ENCODE peak calls at places on chromosome 4, in nine cellular contexts. W, D, S, J, E, G, A, T and R are unnamed samples.

GRCh38 chr4:20255823-20256222 is 4.1 kb downstream of the SLIT2 start:
- DNase-seq in E (no peak), J (no peak), S (peak; percentile 26), T (no peak), A (no peak), W (no peak), G (no peak), D (no peak), R (no peak)

GRCh38 chr4:161428180-161428965 is 735.4 kb downstream of the FSTL5 start:
- DNase-seq in J (no peak), S (no peak), G (no peak), W (no peak), A (no peak), T (no peak), E (no peak), D (no peak), R (no peak)

GRCh38 chr4:146776691-146777090 is 138.0 kb downstream of the POU4F2 start:
- DNase-seq in S (no peak), W (no peak), D (no peak), J (no peak), A (no peak), G (peak; percentile 80), E (no peak), T (no peak), R (no peak)

GRCh38 chr4:128776794-128777216 is 32.7 kb upstream of the JADE1 start:
- DNase-seq in D (peak; percentile 35), A (peak; percentile 85), S (peak; percentile 93), J (peak; percentile 50), W (no peak), E (no peak), T (no peak), G (no peak), R (peak; percentile 95)

GRCh38 chr4:53015681-53016080 is 153.6 kb downstream of the RASL11B start:
- DNase-seq in W (no peak), A (peak; percentile 33), T (no peak), E (peak; percentile 26), S (peak; percentile 90), J (peak; percentile 24), G (no peak), D (no peak), R (peak; percentile 46)

GRCh38 chr4:82017680-82018079 is 356.1 kb downstream of the HNRNPD start:
- DNase-seq in T (no peak), A (peak; percentile 29), S (peak; percentile 19), W (peak; percentile 71), E (no peak), G (no peak), J (no peak), D (peak; percentile 1), R (peak; percentile 7)

GRCh38 chr4:87051121-87051713 is 116.4 kb downstream of the AFF1 start:
- DNase-seq in D (no peak), J (no peak), W (no peak), G (no peak), E (no peak), A (no peak), T (no peak), S (peak; percentile 61), R (no peak)

GRCh38 chr4:102693266-102693850 is 67.4 kb downstream of the MANBA start:
- DNase-seq in J (no peak), T (no peak), E (no peak), D (no peak), A (peak; percentile 88), W (no peak), S (no peak), G (no peak), R (no peak)

GRCh38 chr4:160143574-160143973 is 1040.7 kb downstream of the RAPGEF2 start:
- DNase-seq in W (no peak), A (peak; percentile 11), G (no peak), T (no peak), E (no peak), S (no peak), J (no peak), D (no peak), R (no peak)

GRCh38 chr4:72959411-72959810 is 110.1 kb downstream of the COX18 start:
- DNase-seq in A (no peak), D (no peak), T (no peak), W (no peak), E (no peak), G (no peak), J (no peak), S (no peak), R (no peak)
- TF ChIP-seq CTCF in A (no peak), D (no peak), T (no peak), W (no peak), E (no peak), G (no peak), J (no peak), S (no peak), R (no peak)

DNA sequence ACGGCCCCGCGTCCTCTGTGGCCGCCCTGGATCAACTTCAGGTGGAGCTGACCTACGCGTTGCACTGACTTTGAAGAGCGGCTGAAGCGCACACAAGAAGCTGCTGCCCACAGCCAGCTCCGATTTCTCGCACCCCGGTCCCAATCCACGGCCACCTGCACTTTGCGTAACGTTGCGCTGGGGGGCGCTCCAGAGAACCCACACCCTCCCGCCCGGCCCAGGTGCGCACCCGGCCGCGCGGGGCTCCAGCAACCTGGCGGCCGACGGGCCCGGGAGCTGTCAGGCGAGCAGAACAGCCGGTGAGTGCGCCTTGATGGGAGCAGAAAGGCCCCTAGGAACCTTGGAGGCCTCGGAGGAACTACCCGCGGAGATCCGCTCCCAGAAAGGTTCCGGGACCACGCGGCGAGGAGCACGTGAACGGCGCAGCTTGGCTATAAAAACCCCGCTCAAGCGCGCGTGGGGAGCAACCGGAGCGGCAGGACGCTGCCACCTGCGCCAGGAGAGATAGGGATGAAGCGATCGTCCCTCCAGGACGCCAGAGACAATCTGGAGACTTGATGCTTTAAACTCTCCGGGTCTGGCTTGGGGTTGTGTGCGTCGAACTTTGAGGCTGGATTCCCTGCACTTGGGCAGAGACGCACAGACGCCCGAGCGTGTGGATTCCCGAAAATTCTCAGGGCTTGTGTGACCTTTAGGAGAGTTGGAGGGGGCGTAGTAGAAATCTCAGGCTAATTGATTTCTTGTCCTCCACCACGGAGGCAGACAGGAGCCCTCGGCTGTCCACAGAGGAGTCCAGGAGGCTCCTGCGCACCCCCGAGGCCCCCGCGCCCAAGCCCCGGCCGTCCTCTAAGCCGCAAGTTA is 591 bp upstream of the NWD2 start:
- DNase-seq in G (no peak), S (no peak), D (no peak), T (peak; percentile 45), A (no peak), E (no peak), W (no peak), J (peak; percentile 12), R (peak; percentile 0)
- H3K4me3 ChIP-seq in G (no peak overlapping the region), S (no peak overlapping the region), D (no peak overlapping the region), T (peak overlapping the region; percentile 56), A (no peak overlapping the region), E (no peak overlapping the region), W (no peak overlapping the region), J (peak overlapping the region; percentile 3), R (no peak overlapping the region)

GRCh38 chr4:1379351-1379781 is 26.9 kb downstream of the NKX1-1 start:
- DNase-seq in E (no peak), S (no peak), D (no peak), A (no peak), G (no peak), W (no peak), T (no peak), J (no peak), R (no peak)

GRCh38 chr4:1379801-1380331 is 26.4 kb downstream of the NKX1-1 start:
- DNase-seq in T (no peak), W (no peak), J (no peak), S (no peak), A (no peak), E (no peak), D (no peak), G (peak; percentile 83), R (no peak)

GRCh38 chr4:1377606-1378261 is 28.5 kb downstream of the NKX1-1 start:
- DNase-seq in J (no peak), S (no peak), W (no peak), T (no peak), G (peak; percentile 74), A (no peak), E (no peak), D (no peak), R (no peak)

GRCh38 chr4:1376841-1377605 is 29.2 kb downstream of the NKX1-1 start:
- DNase-seq in T (peak; percentile 31), A (no peak), D (no peak), W (no peak), E (no peak), G (peak; percentile 83), J (no peak), S (no peak), R (no peak)

GRCh38 chr4:1378559-1379231 is 27.5 kb downstream of the NKX1-1 start:
- DNase-seq in D (no peak), T (no peak), S (no peak), E (no peak), G (peak; percentile 81), A (no peak), W (no peak), J (no peak), R (no peak)
- TF ChIP-seq CTCF in D (no peak), T (no peak), S (no peak), E (no peak), G (no peak), A (no peak), W (no peak), J (no peak), R (no peak)

DNA sequence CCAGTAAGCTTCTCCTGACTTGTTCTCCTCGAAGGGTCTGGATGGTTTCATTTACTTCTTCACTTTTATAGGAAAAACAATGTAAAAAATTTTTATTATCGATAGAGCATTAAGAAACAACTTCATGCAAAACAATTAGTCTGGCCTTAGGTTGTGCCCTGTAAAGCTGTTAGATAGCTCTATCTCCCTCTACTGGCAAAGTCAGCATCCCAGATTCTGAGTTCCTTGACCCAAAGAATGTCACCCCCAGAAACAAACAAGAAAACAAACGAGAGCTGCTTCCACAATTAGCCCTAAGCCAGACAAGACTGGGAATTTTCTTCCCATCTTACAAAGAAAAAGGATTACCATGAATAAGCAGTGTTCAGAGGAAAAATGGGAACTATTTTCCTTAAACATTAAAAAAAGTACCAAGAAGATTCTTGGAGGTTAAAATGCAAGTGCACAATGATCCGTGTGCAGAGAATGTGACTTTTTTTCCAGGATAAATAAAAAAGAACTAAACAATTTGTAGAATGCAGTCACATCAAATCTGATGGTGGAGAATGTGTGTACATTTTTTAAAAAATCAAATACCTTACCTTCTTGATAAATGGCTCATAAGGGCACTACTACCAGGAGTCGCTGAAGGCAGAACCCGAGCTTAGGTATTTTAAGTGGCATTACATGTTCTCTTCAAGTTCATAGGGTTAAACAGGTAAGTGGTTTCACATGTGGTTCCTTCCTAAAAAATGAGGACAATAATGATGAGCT is 293.2 kb downstream of the FBXO8 start:
- DNase-seq in E (peak; percentile 24), W (peak; percentile 45), T (no peak), G (no peak), D (peak; percentile 5), S (peak; percentile 69), A (peak; percentile 25), J (no peak), R (peak; percentile 9)
- H3K4me3 ChIP-seq in E (no peak overlapping the region), W (no peak overlapping the region), T (no peak overlapping the region), G (no peak overlapping the region), D (no peak overlapping the region), S (no peak overlapping the region), A (no peak overlapping the region), J (no peak overlapping the region), R (no peak overlapping the region)